ENCODE peak calls at places on chromosome 21, in ten cellular contexts. One of them, this sample, is unnamed.

GRCh38 chr21:37087188-37087587 is 14.1 kb downstream of the TTC3 start:
- DNase-seq in HFFc6: peak
- DNase-seq in ovary: no peak
- DNase-seq in endothelial cell: no peak
- DNase-seq in GM12865: no peak
- DNase-seq in A549: no peak
- DNase-seq in tibial artery: no peak
- DNase-seq in HFF-Myc: no peak
- DNase-seq in astrocyte of the cerebellum: peak
- DNase-seq in cardiac fibroblast: peak
- DNase-seq in this sample: no peak

GRCh38 chr21:28588997-28589396 is 403.7 kb downstream of the LTN1 start:
- DNase-seq in HFFc6: no peak
- DNase-seq in ovary: no peak
- DNase-seq in endothelial cell: no peak
- DNase-seq in GM12865: no peak
- DNase-seq in A549: no peak
- DNase-seq in tibial artery: no peak
- DNase-seq in HFF-Myc: no peak
- DNase-seq in astrocyte of the cerebellum: no peak
- DNase-seq in cardiac fibroblast: no peak
- DNase-seq in this sample: no peak

GRCh38 chr21:44990921-44991320 is 51.1 kb downstream of the SLX9 start:
- DNase-seq in HFFc6: no peak
- DNase-seq in ovary: no peak
- DNase-seq in endothelial cell: no peak
- DNase-seq in GM12865: no peak
- DNase-seq in A549: no peak
- DNase-seq in tibial artery: no peak
- DNase-seq in HFF-Myc: no peak
- DNase-seq in astrocyte of the cerebellum: no peak
- DNase-seq in cardiac fibroblast: no peak
- DNase-seq in this sample: no peak

GRCh38 chr21:41947596-41948403 is 6.0 kb downstream of the C2CD2 start:
- DNase-seq in HFFc6: peak
- DNase-seq in ovary: peak
- DNase-seq in endothelial cell: no peak
- DNase-seq in GM12865: no peak
- DNase-seq in A549: no peak
- DNase-seq in tibial artery: peak
- DNase-seq in HFF-Myc: no peak
- DNase-seq in astrocyte of the cerebellum: no peak
- DNase-seq in cardiac fibroblast: peak
- DNase-seq in this sample: no peak

GRCh38 chr21:40797881-40798280 is 49.1 kb downstream of the DSCAM start:
- DNase-seq in HFFc6: peak
- DNase-seq in ovary: no peak
- DNase-seq in endothelial cell: no peak
- DNase-seq in GM12865: no peak
- DNase-seq in A549: no peak
- DNase-seq in tibial artery: no peak
- DNase-seq in HFF-Myc: no peak
- DNase-seq in astrocyte of the cerebellum: no peak
- DNase-seq in cardiac fibroblast: no peak
- DNase-seq in this sample: no peak

GRCh38 chr21:25560151-25560783 is 47.0 kb downstream of the MRPL39 start:
- DNase-seq in HFFc6: no peak
- DNase-seq in ovary: no peak
- DNase-seq in endothelial cell: no peak
- DNase-seq in GM12865: peak
- DNase-seq in A549: no peak
- DNase-seq in tibial artery: no peak
- DNase-seq in HFF-Myc: no peak
- DNase-seq in astrocyte of the cerebellum: no peak
- DNase-seq in cardiac fibroblast: no peak
- DNase-seq in this sample: no peak

GRCh38 chr21:25907573-25908275 is 173.0 kb downstream of the GABPA start:
- DNase-seq in HFFc6: no peak
- DNase-seq in ovary: no peak
- DNase-seq in endothelial cell: no peak
- DNase-seq in GM12865: no peak
- DNase-seq in A549: no peak
- DNase-seq in tibial artery: no peak
- DNase-seq in HFF-Myc: no peak
- DNase-seq in astrocyte of the cerebellum: no peak
- DNase-seq in cardiac fibroblast: no peak
- DNase-seq in this sample: no peak

GRCh38 chr21:36169465-36170128 is 13.0 kb downstream of the DOP1B start:
- DNase-seq in HFFc6: no peak
- DNase-seq in ovary: no peak
- DNase-seq in endothelial cell: no peak
- DNase-seq in GM12865: no peak
- DNase-seq in A549: no peak
- DNase-seq in tibial artery: no peak
- DNase-seq in HFF-Myc: no peak
- DNase-seq in astrocyte of the cerebellum: no peak
- DNase-seq in cardiac fibroblast: no peak
- DNase-seq in this sample: no peak

GRCh38 chr21:41786521-41786987 is 19.7 kb upstream of the RIPK4 start:
- DNase-seq in HFFc6: peak
- DNase-seq in ovary: no peak
- DNase-seq in endothelial cell: no peak
- DNase-seq in GM12865: no peak
- DNase-seq in A549: no peak
- DNase-seq in tibial artery: no peak
- DNase-seq in HFF-Myc: peak
- DNase-seq in astrocyte of the cerebellum: no peak
- DNase-seq in cardiac fibroblast: no peak
- DNase-seq in this sample: no peak

GRCh38 chr21:46189213-46189958 is 5.1 kb upstream of the SPATC1L start:
- DNase-seq in HFFc6: peak
- DNase-seq in ovary: no peak
- DNase-seq in endothelial cell: no peak
- DNase-seq in GM12865: no peak
- DNase-seq in A549: no peak
- DNase-seq in tibial artery: no peak
- DNase-seq in HFF-Myc: no peak
- DNase-seq in astrocyte of the cerebellum: no peak
- DNase-seq in cardiac fibroblast: peak
- DNase-seq in this sample: no peak

GRCh38 chr21:45981641-45982255 is at the start of gene COL6A1:
- DNase-seq in HFFc6: peak
- DNase-seq in ovary: peak
- DNase-seq in endothelial cell: peak
- DNase-seq in GM12865: no peak
- DNase-seq in A549: no peak
- DNase-seq in tibial artery: peak
- DNase-seq in HFF-Myc: no peak
- DNase-seq in astrocyte of the cerebellum: no peak
- DNase-seq in cardiac fibroblast: peak
- DNase-seq in this sample: peak

GRCh38 chr21:37153935-37154350 is 80.9 kb downstream of the TTC3 start:
- DNase-seq in HFFc6: no peak
- DNase-seq in ovary: peak
- DNase-seq in endothelial cell: no peak
- DNase-seq in GM12865: no peak
- DNase-seq in A549: no peak
- DNase-seq in tibial artery: no peak
- DNase-seq in HFF-Myc: no peak
- DNase-seq in astrocyte of the cerebellum: no peak
- DNase-seq in cardiac fibroblast: peak
- DNase-seq in this sample: no peak

GRCh38 chr21:20739421-20739820 is 258.8 kb upstream of the NCAM2 start:
- DNase-seq in HFFc6: no peak
- DNase-seq in ovary: no peak
- DNase-seq in endothelial cell: peak
- DNase-seq in GM12865: peak
- DNase-seq in A549: no peak
- DNase-seq in tibial artery: no peak
- DNase-seq in HFF-Myc: peak
- DNase-seq in astrocyte of the cerebellum: no peak
- DNase-seq in cardiac fibroblast: no peak
- DNase-seq in this sample: no peak

GRCh38 chr21:19237603-19238002 is 834.0 kb upstream of the TMPRSS15 start:
- DNase-seq in HFFc6: no peak
- DNase-seq in ovary: no peak
- DNase-seq in endothelial cell: no peak
- DNase-seq in GM12865: no peak
- DNase-seq in A549: no peak
- DNase-seq in tibial artery: no peak
- DNase-seq in HFF-Myc: no peak
- DNase-seq in astrocyte of the cerebellum: no peak
- DNase-seq in cardiac fibroblast: no peak
- DNase-seq in this sample: no peak

DNA sequence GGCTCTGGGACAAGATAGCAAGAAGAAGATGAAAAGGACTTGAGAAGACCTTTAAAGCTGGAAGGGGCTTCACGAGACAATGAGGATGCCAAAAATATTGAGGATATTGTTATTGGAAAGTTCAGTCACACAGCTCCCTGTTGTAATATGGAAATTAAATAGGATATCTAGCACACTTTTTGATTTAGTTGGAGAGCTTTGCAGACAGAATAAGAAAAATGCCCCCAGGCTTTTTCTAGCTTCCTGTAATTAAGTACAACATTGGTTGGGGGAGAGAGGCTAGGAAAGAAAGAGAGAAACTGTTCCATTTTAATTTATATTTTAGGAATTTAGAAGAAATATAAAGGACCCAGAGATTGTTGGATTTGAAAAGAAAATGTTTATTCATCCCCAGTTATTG is 27.5 kb downstream of the RBM11 start:
- DNase-seq in HFFc6: no peak
- DNase-seq in ovary: no peak
- DNase-seq in endothelial cell: no peak
- DNase-seq in GM12865: no peak
- DNase-seq in A549: no peak
- DNase-seq in tibial artery: no peak
- DNase-seq in HFF-Myc: no peak
- DNase-seq in astrocyte of the cerebellum: no peak
- DNase-seq in cardiac fibroblast: no peak
- DNase-seq in this sample: no peak
- TF ChIP-seq CTCF in HFFc6: no peak
- TF ChIP-seq CTCF in ovary: no peak
- TF ChIP-seq CTCF in endothelial cell: no peak
- TF ChIP-seq CTCF in GM12865: no peak
- TF ChIP-seq CTCF in A549: no peak
- TF ChIP-seq CTCF in tibial artery: no peak
- TF ChIP-seq CTCF in HFF-Myc: no peak
- TF ChIP-seq CTCF in astrocyte of the cerebellum: no peak
- TF ChIP-seq CTCF in cardiac fibroblast: no peak
- TF ChIP-seq CTCF in this sample: no peak

GRCh38 chr21:30829659-30830058 is at the start of gene KRTAP7-1:
- DNase-seq in HFFc6: no peak
- DNase-seq in ovary: no peak
- DNase-seq in endothelial cell: no peak
- DNase-seq in GM12865: no peak
- DNase-seq in A549: no peak
- DNase-seq in tibial artery: no peak
- DNase-seq in HFF-Myc: no peak
- DNase-seq in astrocyte of the cerebellum: no peak
- DNase-seq in cardiac fibroblast: no peak
- DNase-seq in this sample: no peak

DNA sequence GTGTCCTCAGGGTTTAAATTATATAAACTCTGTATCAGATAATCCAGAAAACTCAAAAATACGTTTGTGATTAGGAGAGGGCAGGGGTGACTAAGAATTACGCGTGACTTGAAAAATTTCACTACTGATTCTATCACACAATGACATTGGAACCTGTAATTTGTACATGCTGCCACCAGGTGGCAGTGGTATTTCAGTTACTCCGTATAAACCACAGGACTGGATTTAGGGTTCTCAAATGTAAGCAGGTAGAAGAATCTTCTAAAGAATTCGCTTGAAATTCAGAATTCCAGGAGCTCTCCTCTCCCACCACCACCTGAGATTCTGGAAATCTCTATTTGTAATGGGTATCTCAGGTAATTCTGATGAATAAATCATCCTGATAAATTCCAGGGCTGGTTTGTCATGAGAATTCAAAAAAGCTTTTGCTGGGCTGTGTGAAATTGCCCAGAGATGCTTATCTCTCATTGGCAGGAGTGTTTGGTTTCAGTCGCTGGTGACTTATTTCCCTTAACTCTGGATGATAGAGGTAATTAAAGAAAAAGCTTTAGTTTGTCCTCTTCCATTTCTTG is 1.7 kb upstream of the KRTAP7-1 start:
- DNase-seq in HFFc6: no peak
- DNase-seq in ovary: no peak
- DNase-seq in endothelial cell: peak
- DNase-seq in GM12865: peak
- DNase-seq in A549: no peak
- DNase-seq in tibial artery: no peak
- DNase-seq in HFF-Myc: peak
- DNase-seq in astrocyte of the cerebellum: no peak
- DNase-seq in cardiac fibroblast: peak
- DNase-seq in this sample: peak
- TF ChIP-seq CTCF in HFFc6: peak
- TF ChIP-seq CTCF in ovary: no peak
- TF ChIP-seq CTCF in endothelial cell: peak
- TF ChIP-seq CTCF in GM12865: peak
- TF ChIP-seq CTCF in A549: peak
- TF ChIP-seq CTCF in tibial artery: no peak
- TF ChIP-seq CTCF in HFF-Myc: peak
- TF ChIP-seq CTCF in astrocyte of the cerebellum: peak
- TF ChIP-seq CTCF in cardiac fibroblast: peak
- TF ChIP-seq CTCF in this sample: peak

GRCh38 chr21:38333290-38334272 is 76.8 kb downstream of the KCNJ15 start:
- DNase-seq in HFFc6: no peak
- DNase-seq in ovary: no peak
- DNase-seq in endothelial cell: no peak
- DNase-seq in GM12865: peak
- DNase-seq in A549: no peak
- DNase-seq in tibial artery: peak
- DNase-seq in HFF-Myc: no peak
- DNase-seq in astrocyte of the cerebellum: no peak
- DNase-seq in cardiac fibroblast: peak
- DNase-seq in this sample: no peak
- TF ChIP-seq CTCF in HFFc6: peak
- TF ChIP-seq CTCF in ovary: no peak
- TF ChIP-seq CTCF in endothelial cell: no peak
- TF ChIP-seq CTCF in GM12865: peak
- TF ChIP-seq CTCF in A549: no peak
- TF ChIP-seq CTCF in tibial artery: no peak
- TF ChIP-seq CTCF in HFF-Myc: peak
- TF ChIP-seq CTCF in astrocyte of the cerebellum: peak
- TF ChIP-seq CTCF in cardiac fibroblast: peak
- TF ChIP-seq CTCF in this sample: no peak

DNA sequence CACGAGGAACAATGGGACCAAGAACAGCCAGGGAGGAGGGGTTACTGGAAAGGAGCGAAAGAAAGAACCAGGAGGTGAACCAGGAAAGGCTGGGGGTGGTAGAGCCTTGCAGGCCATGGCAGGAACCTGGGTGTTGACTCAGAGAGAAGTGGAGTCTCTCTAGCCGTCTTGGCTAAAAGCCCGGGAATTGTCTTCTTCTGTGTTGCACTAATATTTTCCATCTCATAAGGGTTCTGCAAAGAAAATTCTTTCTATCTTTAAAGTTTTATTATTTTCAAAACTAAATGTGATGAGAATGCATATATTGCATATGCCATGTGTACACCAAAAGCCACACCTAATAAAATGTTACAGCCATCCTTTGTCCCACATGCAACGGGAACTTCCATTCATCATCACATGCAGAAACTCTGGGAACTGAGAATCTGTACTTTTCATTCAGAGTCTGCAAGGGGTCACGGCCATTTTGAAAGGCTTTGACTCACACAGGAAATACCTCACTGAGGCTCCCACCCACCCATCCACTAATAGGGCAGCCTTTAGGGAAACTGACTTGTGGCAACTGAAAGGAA is 38.0 kb downstream of the ERG start:
- DNase-seq in HFFc6: peak
- DNase-seq in ovary: no peak
- DNase-seq in endothelial cell: no peak
- DNase-seq in GM12865: no peak
- DNase-seq in A549: no peak
- DNase-seq in tibial artery: no peak
- DNase-seq in HFF-Myc: peak
- DNase-seq in astrocyte of the cerebellum: peak
- DNase-seq in cardiac fibroblast: peak
- DNase-seq in this sample: no peak
- TF ChIP-seq CTCF in HFFc6: no peak
- TF ChIP-seq CTCF in ovary: no peak
- TF ChIP-seq CTCF in endothelial cell: no peak
- TF ChIP-seq CTCF in GM12865: no peak
- TF ChIP-seq CTCF in A549: no peak
- TF ChIP-seq CTCF in tibial artery: no peak
- TF ChIP-seq CTCF in HFF-Myc: no peak
- TF ChIP-seq CTCF in astrocyte of the cerebellum: no peak
- TF ChIP-seq CTCF in cardiac fibroblast: no peak
- TF ChIP-seq CTCF in this sample: no peak

This sample was measured in nephron progenitor cell.